ENCODE peak calls at places on chromosomes 11 and 22, in seven cellular contexts. One of them, this sample, is unnamed.

GRCh38 chr22:19764050-19764593 is 3.5 kb downstream of the TBX1 start:
- DNase-seq in HepG2: no peak
- DNase-seq in prostate gland: no peak
- DNase-seq in uterus: no peak
- DNase-seq in stomach: no peak
- DNase-seq in thyroid gland: no peak
- DNase-seq in HCT116: no peak
- DNase-seq in this sample: no peak

GRCh38 chr11:107777094-107777493 is 65.2 kb upstream of the SLN start:
- DNase-seq in HepG2: no peak
- DNase-seq in thyroid gland: no peak
- DNase-seq in stomach: no peak
- DNase-seq in uterus: no peak
- DNase-seq in HCT116: no peak
- DNase-seq in prostate gland: no peak
- DNase-seq in this sample: no peak

GRCh38 chr11:93936416-93936815 is 84.7 kb upstream of the HEPHL1 start:
- DNase-seq in thyroid gland: peak
- DNase-seq in HCT116: no peak
- DNase-seq in HepG2: no peak
- DNase-seq in uterus: no peak
- DNase-seq in prostate gland: no peak
- DNase-seq in stomach: no peak
- DNase-seq in this sample: no peak

GRCh38 chr22:31829505-31829904 is 75.7 kb downstream of the DEPDC5 start:
- DNase-seq in HepG2: peak
- DNase-seq in uterus: no peak
- DNase-seq in prostate gland: no peak
- DNase-seq in thyroid gland: no peak
- DNase-seq in stomach: no peak
- DNase-seq in HCT116: peak
- DNase-seq in this sample: peak

GRCh38 chr11:103619480-103619879 is 417.0 kb upstream of the DDI1 start:
- DNase-seq in HCT116: no peak
- DNase-seq in HepG2: no peak
- DNase-seq in stomach: no peak
- DNase-seq in uterus: no peak
- DNase-seq in thyroid gland: no peak
- DNase-seq in prostate gland: no peak
- DNase-seq in this sample: no peak

GRCh38 chr22:46542011-46542985 is 4.9 kb upstream of the CELSR1 start:
- DNase-seq in HCT116: no peak
- DNase-seq in uterus: peak
- DNase-seq in stomach: peak
- DNase-seq in HepG2: peak
- DNase-seq in prostate gland: peak
- DNase-seq in thyroid gland: peak
- DNase-seq in this sample: peak

GRCh38 chr11:71933141-71933933 is 4.5 kb downstream of the RNF121 start:
- DNase-seq in HepG2: no peak
- DNase-seq in prostate gland: no peak
- DNase-seq in HCT116: no peak
- DNase-seq in uterus: no peak
- DNase-seq in stomach: no peak
- DNase-seq in thyroid gland: peak
- DNase-seq in this sample: no peak

GRCh38 chr22:29636751-29637150 is 33.3 kb downstream of the NF2 start:
- DNase-seq in HepG2: no peak
- DNase-seq in prostate gland: no peak
- DNase-seq in uterus: no peak
- DNase-seq in HCT116: no peak
- DNase-seq in thyroid gland: peak
- DNase-seq in stomach: no peak
- DNase-seq in this sample: no peak

GRCh38 chr22:41862160-41862529 is 29.2 kb downstream of the SREBF2 start:
- DNase-seq in prostate gland: no peak
- DNase-seq in HepG2: peak
- DNase-seq in HCT116: no peak
- DNase-seq in uterus: no peak
- DNase-seq in thyroid gland: no peak
- DNase-seq in stomach: no peak
- DNase-seq in this sample: no peak

GRCh38 chr11:13119928-13120520 is 110.9 kb downstream of the RASSF10 start:
- DNase-seq in prostate gland: no peak
- DNase-seq in HepG2: no peak
- DNase-seq in HCT116: no peak
- DNase-seq in stomach: no peak
- DNase-seq in uterus: no peak
- DNase-seq in thyroid gland: no peak
- DNase-seq in this sample: no peak

GRCh38 chr22:46484861-46485595 is 52.4 kb downstream of the CELSR1 start:
- DNase-seq in uterus: no peak
- DNase-seq in HepG2: no peak
- DNase-seq in stomach: no peak
- DNase-seq in HCT116: no peak
- DNase-seq in thyroid gland: no peak
- DNase-seq in prostate gland: no peak
- DNase-seq in this sample: no peak

GRCh38 chr11:57761301-57762234 is at the start of gene CTNND1:
- DNase-seq in prostate gland: peak
- DNase-seq in uterus: peak
- DNase-seq in HCT116: peak
- DNase-seq in HepG2: peak
- DNase-seq in thyroid gland: peak
- DNase-seq in stomach: peak
- DNase-seq in this sample: peak

GRCh38 chr11:122976734-122977454 is 4.7 kb downstream of the BSX start:
- DNase-seq in stomach: no peak
- DNase-seq in uterus: no peak
- DNase-seq in thyroid gland: no peak
- DNase-seq in HCT116: no peak
- DNase-seq in prostate gland: no peak
- DNase-seq in HepG2: no peak
- DNase-seq in this sample: no peak

GRCh38 chr11:118791015-118791960 is at the start of gene DDX6:
- DNase-seq in uterus: peak
- DNase-seq in prostate gland: peak
- DNase-seq in thyroid gland: peak
- DNase-seq in stomach: peak
- DNase-seq in HCT116: peak
- DNase-seq in HepG2: peak
- DNase-seq in this sample: peak
- TF ChIP-seq POLR2A in uterus: peak
- TF ChIP-seq POLR2A in prostate gland: peak
- TF ChIP-seq POLR2A in thyroid gland: peak
- TF ChIP-seq POLR2A in stomach: peak
- TF ChIP-seq POLR2A in HCT116: no peak
- TF ChIP-seq POLR2A in HepG2: peak
- TF ChIP-seq POLR2A in this sample: peak

GRCh38 chr11:96152623-96153022 is 190.4 kb downstream of the MAML2 start:
- DNase-seq in HCT116: no peak
- DNase-seq in stomach: no peak
- DNase-seq in thyroid gland: no peak
- DNase-seq in uterus: no peak
- DNase-seq in prostate gland: no peak
- DNase-seq in HepG2: no peak
- DNase-seq in this sample: no peak

GRCh38 chr11:96150609-96151008 is 192.4 kb downstream of the MAML2 start:
- DNase-seq in stomach: no peak
- DNase-seq in HepG2: no peak
- DNase-seq in uterus: no peak
- DNase-seq in HCT116: no peak
- DNase-seq in prostate gland: no peak
- DNase-seq in thyroid gland: no peak
- DNase-seq in this sample: no peak

GRCh38 chr11:96147913-96148312 is 195.1 kb downstream of the MAML2 start:
- DNase-seq in HCT116: no peak
- DNase-seq in prostate gland: no peak
- DNase-seq in thyroid gland: no peak
- DNase-seq in uterus: no peak
- DNase-seq in HepG2: no peak
- DNase-seq in stomach: no peak
- DNase-seq in this sample: no peak

GRCh38 chr11:96151501-96151900 is 191.5 kb downstream of the MAML2 start:
- DNase-seq in stomach: no peak
- DNase-seq in prostate gland: no peak
- DNase-seq in HepG2: no peak
- DNase-seq in HCT116: no peak
- DNase-seq in thyroid gland: no peak
- DNase-seq in uterus: no peak
- DNase-seq in this sample: no peak

DNA sequence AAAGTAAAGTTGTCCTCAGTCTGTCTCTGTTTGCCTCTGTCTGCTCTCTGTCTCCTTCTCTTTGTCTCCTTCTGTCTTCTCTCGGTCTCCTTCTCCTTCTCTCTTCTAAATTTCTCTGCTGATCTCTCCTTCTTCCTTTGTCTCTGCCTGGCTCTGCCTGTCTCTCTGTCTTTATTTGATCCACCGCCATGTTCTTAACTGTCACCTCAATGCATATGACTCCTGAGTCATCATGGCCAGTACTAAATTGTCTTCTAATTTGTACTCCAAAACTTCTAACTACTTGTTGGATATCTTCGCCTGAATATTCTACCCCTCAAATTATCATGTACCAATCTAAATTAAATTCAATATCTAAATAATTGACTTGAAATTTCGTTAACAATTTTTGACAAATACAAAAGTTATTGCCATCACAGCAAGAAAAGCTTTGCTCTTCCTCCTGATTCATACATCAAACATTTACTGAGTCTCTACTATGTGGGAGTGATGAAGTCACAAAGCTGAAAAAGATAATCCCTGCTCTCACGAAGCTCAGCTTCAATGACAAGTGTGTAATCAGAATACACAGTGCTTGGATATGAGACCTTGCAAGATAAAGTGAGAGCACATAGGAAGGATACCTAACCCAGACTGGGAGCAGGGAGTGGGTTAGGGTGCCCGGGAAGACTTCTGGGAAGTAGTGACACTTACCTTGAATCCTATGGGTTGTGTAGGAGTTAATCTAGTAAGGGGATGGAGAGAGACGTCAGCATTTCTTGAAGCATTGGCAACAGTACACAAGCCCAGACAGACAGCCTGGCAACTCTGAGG is 193.0 kb downstream of the MAML2 start:
- DNase-seq in uterus: no peak
- DNase-seq in prostate gland: no peak
- DNase-seq in stomach: no peak
- DNase-seq in HepG2: peak
- DNase-seq in thyroid gland: no peak
- DNase-seq in HCT116: no peak
- DNase-seq in this sample: no peak
- TF ChIP-seq POLR2A in uterus: no peak
- TF ChIP-seq POLR2A in prostate gland: no peak
- TF ChIP-seq POLR2A in stomach: no peak
- TF ChIP-seq POLR2A in HepG2: no peak
- TF ChIP-seq POLR2A in thyroid gland: no peak
- TF ChIP-seq POLR2A in HCT116: no peak
- TF ChIP-seq POLR2A in this sample: no peak

GRCh38 chr11:118910309-118911112 is 15.2 kb downstream of the BCL9L start:
- DNase-seq in uterus: peak
- DNase-seq in HCT116: no peak
- DNase-seq in HepG2: peak
- DNase-seq in stomach: peak
- DNase-seq in prostate gland: peak
- DNase-seq in thyroid gland: peak
- DNase-seq in this sample: no peak
- TF ChIP-seq POLR2A in uterus: peak
- TF ChIP-seq POLR2A in HCT116: no peak
- TF ChIP-seq POLR2A in HepG2: no peak
- TF ChIP-seq POLR2A in stomach: no peak
- TF ChIP-seq POLR2A in prostate gland: peak
- TF ChIP-seq POLR2A in thyroid gland: no peak
- TF ChIP-seq POLR2A in this sample: peak

GRCh38 chr11:9574806-9575530 is 1.5 kb downstream of the WEE1 start:
- DNase-seq in HepG2: peak
- DNase-seq in stomach: peak
- DNase-seq in prostate gland: peak
- DNase-seq in HCT116: peak
- DNase-seq in thyroid gland: peak
- DNase-seq in uterus: peak
- DNase-seq in this sample: peak
- TF ChIP-seq POLR2A in HepG2: peak
- TF ChIP-seq POLR2A in stomach: no peak
- TF ChIP-seq POLR2A in prostate gland: peak
- TF ChIP-seq POLR2A in HCT116: no peak
- TF ChIP-seq POLR2A in thyroid gland: peak
- TF ChIP-seq POLR2A in uterus: peak
- TF ChIP-seq POLR2A in this sample: no peak

GRCh38 chr11:704799-705645 is 1.0 kb upstream of the EPS8L2 start:
- DNase-seq in thyroid gland: peak
- DNase-seq in HepG2: peak
- DNase-seq in stomach: peak
- DNase-seq in prostate gland: peak
- DNase-seq in HCT116: no peak
- DNase-seq in uterus: no peak
- DNase-seq in this sample: no peak
- TF ChIP-seq POLR2A in thyroid gland: no peak
- TF ChIP-seq POLR2A in HepG2: no peak
- TF ChIP-seq POLR2A in stomach: no peak
- TF ChIP-seq POLR2A in prostate gland: peak
- TF ChIP-seq POLR2A in HCT116: no peak
- TF ChIP-seq POLR2A in uterus: peak
- TF ChIP-seq POLR2A in this sample: no peak

DNA sequence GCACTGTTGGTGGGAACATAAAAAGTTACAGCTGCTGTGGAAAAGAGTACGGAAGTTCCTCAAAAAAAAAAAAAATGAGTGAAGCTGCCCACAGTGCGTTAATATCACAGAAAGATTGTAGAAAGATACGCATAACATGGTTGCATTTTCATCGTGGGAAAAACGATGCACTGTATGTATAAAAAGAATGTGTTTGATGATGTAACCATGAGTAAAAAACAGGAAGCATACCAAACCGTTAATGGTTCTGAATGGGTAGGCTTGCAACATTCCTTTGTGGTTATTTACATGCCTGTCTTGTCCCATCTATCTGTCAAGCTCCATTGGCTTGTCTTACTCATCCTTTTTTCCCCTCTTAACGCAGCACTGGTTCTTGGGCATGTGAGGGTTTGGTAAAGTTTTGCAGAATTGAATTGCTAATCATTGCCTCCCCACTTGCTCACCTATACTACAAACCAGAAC is 33.8 kb upstream of the DKK3 start:
- DNase-seq in uterus: no peak
- DNase-seq in stomach: no peak
- DNase-seq in HCT116: peak
- DNase-seq in thyroid gland: no peak
- DNase-seq in prostate gland: no peak
- DNase-seq in HepG2: peak
- DNase-seq in this sample: peak
- TF ChIP-seq POLR2A in uterus: no peak
- TF ChIP-seq POLR2A in stomach: no peak
- TF ChIP-seq POLR2A in HCT116: no peak
- TF ChIP-seq POLR2A in thyroid gland: no peak
- TF ChIP-seq POLR2A in prostate gland: no peak
- TF ChIP-seq POLR2A in HepG2: no peak
- TF ChIP-seq POLR2A in this sample: no peak

This sample was measured in H54.